ENCODE peak calls at places on chromosome 2, in five cellular contexts. J is iPS DF 19.7, Z is C1 segment of cervical spinal cord, P is GM23248, S is esophagus squamous epithelium. E is an unnamed sample.

GRCh38 chr2:217604527-217605279 is 398.1 kb downstream of the TNS1 start:
- DNase-seq in J (no peak), Z (no peak), P (no peak), S (no peak), E (peak)

GRCh38 chr2:167196461-167197252 is 308.4 kb downstream of the XIRP2 start:
- DNase-seq in J (no peak), Z (no peak), P (peak), S (no peak), E (no peak)

GRCh38 chr2:128584296-128584900 is 265.7 kb upstream of the HS6ST1 start:
- DNase-seq in J (no peak), Z (no peak), P (peak), S (no peak), E (no peak)

GRCh38 chr2:28063492-28063962 is 173.0 kb downstream of the BABAM2 start:
- DNase-seq in J (no peak), Z (no peak), P (peak), S (no peak), E (no peak)

GRCh38 chr2:134866498-134867099 is 28.2 kb downstream of the ACMSD start:
- DNase-seq in J (no peak), Z (no peak), P (peak), S (no peak), E (no peak)

GRCh38 chr2:9753276-9753600 is 90.0 kb upstream of the TAF1B start:
- DNase-seq in J (no peak), Z (no peak), P (peak), S (no peak), E (no peak)

GRCh38 chr2:241217320-241218031 is 29.0 kb downstream of the ANO7 start:
- DNase-seq in J (no peak), Z (peak), P (peak), S (no peak), E (peak)

GRCh38 chr2:44897406-44897805 is 44.1 kb upstream of the SIX3 start:
- DNase-seq in J (no peak), Z (no peak), P (no peak), S (no peak), E (no peak)

GRCh38 chr2:241797441-241798080 is 11.4 kb upstream of the NEU4 start:
- DNase-seq in J (no peak), Z (no peak), P (no peak), S (no peak), E (no peak)

GRCh38 chr2:166042356-166042755 is 85.5 kb downstream of the SCN1A start:
- DNase-seq in J (no peak), Z (no peak), P (peak), S (no peak), E (no peak)

GRCh38 chr2:121856358-121856757 is 100.9 kb downstream of the TSN start:
- DNase-seq in J (no peak), Z (no peak), P (no peak), S (no peak), E (no peak)

GRCh38 chr2:63840081-63840784 is 1.5 kb upstream of the UGP2 start:
- DNase-seq in J (peak), Z (no peak), P (no peak), S (no peak), E (no peak)

GRCh38 chr2:109422071-109422757 is 191.6 kb downstream of the SEPTIN10 start:
- DNase-seq in J (no peak), Z (no peak), P (no peak), S (no peak), E (no peak)

E was measured in cerebellar nuclear complex.